ENCODE peak calls at places on chromosomes 12 and 14, in five cellular contexts. Y is uterus, C is breast epithelium, Q is tibial nerve, K is IMR-90. W is an unnamed sample. For H3K9me3, the result is how much of the 10 kb centered on the place peaks cover.

GRCh38 chr14:94421316-94421715 is 31.3 kb downstream of the SERPINA11 start:
- DNase-seq in Y (no peak), C (no peak), Q (no peak), K (no peak), W (no peak)

GRCh38 chr14:76811561-76811960 is 1.1 kb downstream of the ANGEL1 start:
- DNase-seq in Y (no peak), C (no peak), Q (no peak), K (peak), W (no peak)

GRCh38 chr14:27995688-27996087 is 770.9 kb upstream of the FOXG1 start:
- DNase-seq in Y (no peak), C (no peak), Q (no peak), K (no peak), W (no peak)

GRCh38 chr14:105900398-105901160 is 374.2 kb downstream of the TMEM121 start:
- DNase-seq in Y (no peak), C (no peak), Q (no peak), K (no peak), W (no peak)

GRCh38 chr12:119372540-119372939 is 38.0 kb downstream of the CCDC60 start:
- DNase-seq in Y (no peak), C (no peak), Q (no peak), K (no peak), W (no peak)

GRCh38 chr14:35438910-35439713 is 34.6 kb upstream of the NFKBIA start:
- DNase-seq in Y (no peak), C (no peak), Q (no peak), K (no peak), W (no peak)

GRCh38 chr12:66571361-66571760 is 107.5 kb downstream of the GRIP1 start:
- DNase-seq in Y (no peak), C (no peak), Q (no peak), K (no peak), W (no peak)

GRCh38 chr12:81797100-81797499 is 38.0 kb upstream of the PPFIA2 start:
- DNase-seq in Y (no peak), C (no peak), Q (no peak), K (no peak), W (no peak)

GRCh38 chr12:22738945-22739344 is 114.0 kb downstream of the ETNK1 start:
- DNase-seq in Y (no peak), C (no peak), Q (no peak), K (no peak), W (no peak)

GRCh38 chr14:41925409-41925808 is 318.7 kb downstream of the LRFN5 start:
- DNase-seq in Y (no peak), C (no peak), Q (no peak), K (peak), W (no peak)

GRCh38 chr12:68611094-68611818 is 557 bp downstream of the RAP1B start:
- DNase-seq in Y (peak), C (no peak), Q (peak), K (peak), W (peak)

GRCh38 chr12:96375841-96376249 is 24.4 kb downstream of the CDK17 start:
- DNase-seq in Y (no peak), C (no peak), Q (no peak), K (no peak), W (no peak)

GRCh38 chr12:91023326-91024004 is 18.7 kb upstream of the EPYC start:
- DNase-seq in Y (no peak), C (no peak), Q (no peak), K (peak), W (no peak)

DNA sequence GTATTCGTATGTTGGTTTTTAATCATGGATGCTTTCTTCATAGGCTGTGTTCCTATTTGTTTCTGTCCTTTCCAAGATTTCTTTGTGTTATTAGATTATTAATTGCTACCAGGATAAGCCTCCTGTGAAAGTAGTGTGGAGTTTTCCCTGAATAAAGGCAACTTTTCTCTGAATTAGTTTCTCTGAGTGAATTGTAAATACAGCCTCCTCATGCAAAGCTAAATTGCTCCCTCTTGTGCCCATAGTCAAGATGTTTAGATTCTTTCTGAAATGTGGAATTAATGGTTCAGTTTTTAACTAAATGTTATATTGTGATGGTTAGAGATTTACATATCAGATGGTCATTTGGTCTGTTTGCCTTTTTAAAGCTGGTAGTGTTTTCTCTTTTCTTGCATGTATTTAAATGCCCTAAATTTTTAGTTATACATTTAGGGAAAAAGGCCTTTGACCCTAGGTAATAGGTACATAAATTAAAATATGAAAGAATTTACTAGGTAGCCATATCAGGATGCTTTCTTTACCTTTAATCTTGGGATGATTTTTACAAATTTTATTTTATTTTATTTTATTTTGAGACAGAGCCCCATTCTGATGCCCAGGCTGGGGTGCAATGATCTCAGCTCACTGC is 8.9 kb downstream of the APAF1 start:
- DNase-seq in Y (no peak), C (no peak), Q (no peak), K (peak), W (no peak)
- H3K4me3 ChIP-seq in Y (no peak), C (no peak), Q (no peak), K (no peak), W (no peak)

DNA sequence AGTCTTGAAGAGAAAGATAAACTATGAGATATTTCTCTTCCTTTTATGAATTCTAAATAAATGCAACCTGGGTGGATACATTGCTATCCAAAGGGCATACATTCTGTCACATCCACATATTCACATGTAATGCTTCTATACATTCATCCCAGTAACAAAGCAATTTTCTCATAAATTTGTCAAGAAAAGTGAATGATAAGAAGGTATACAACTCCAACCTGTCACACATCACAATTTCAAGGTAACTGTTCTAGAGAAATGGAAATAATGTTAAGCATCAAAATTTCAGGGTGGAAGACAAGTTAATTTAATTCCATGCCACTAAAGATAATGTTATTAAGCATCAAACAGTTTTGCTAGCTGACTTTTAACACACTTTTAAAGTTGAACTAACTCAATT is 212.9 kb downstream of the SYT10 start:
- DNase-seq in Y (no peak), C (no peak), Q (no peak), K (no peak), W (no peak)
- H3K9me3 ChIP-seq in Y (under half), C (under half), Q (under half), K (under half), W (under half)

GRCh38 chr14:45128963-45129629 is 5.2 kb downstream of the FKBP3 start:
- DNase-seq in Y (no peak), C (no peak), Q (no peak), K (no peak), W (no peak)
- H3K4me3 ChIP-seq in Y (no peak), C (no peak), Q (no peak), K (no peak), W (no peak)

GRCh38 chr14:82602794-82603193 is 1069.1 kb upstream of the SEL1L start:
- DNase-seq in Y (no peak), C (no peak), Q (no peak), K (no peak), W (no peak)
- H3K9me3 ChIP-seq in Y (under half), C (under half), Q (under half), K (under half), W (under half)

GRCh38 chr14:67461341-67461985 is 27.1 kb downstream of the TMEM229B start:
- DNase-seq in Y (no peak), C (no peak), Q (no peak), K (peak), W (no peak)
- H3K4me3 ChIP-seq in Y (no peak), C (no peak), Q (no peak), K (no peak), W (no peak)

GRCh38 chr14:100782516-100783320 is 43.2 kb upstream of the MEG3 start:
- DNase-seq in Y (no peak), C (peak), Q (no peak), K (no peak), W (no peak)
- H3K9me3 ChIP-seq in Y (under half), C (under half), Q (under half), K (under half), W (under half)

GRCh38 chr12:25384954-25385216 is 134.2 kb upstream of the KRAS start:
- DNase-seq in Y (no peak), C (no peak), Q (no peak), K (no peak), W (no peak)
- H3K4me3 ChIP-seq in Y (peak), C (peak), Q (peak), K (peak), W (peak)

DNA sequence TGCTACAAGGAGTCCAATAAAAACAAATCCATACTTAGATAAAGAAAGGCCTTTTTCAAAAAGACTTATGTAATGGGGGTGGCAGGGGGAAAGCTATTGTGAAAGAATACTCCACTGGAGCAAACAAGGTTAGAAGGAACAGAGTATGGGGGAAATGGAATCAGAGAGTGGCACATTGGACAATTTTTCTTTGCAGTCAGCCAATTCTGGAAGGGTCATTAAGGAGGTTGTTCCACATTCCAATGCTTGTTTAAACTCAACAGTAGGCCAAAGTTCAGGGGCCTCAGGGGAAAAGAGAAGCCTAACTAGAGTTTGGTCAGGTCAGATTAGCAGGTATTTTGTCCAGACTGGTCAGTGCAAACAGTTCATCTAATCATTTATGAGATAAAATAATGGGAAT is 105.2 kb upstream of the RESF1 start:
- DNase-seq in Y (no peak), C (no peak), Q (no peak), K (no peak), W (no peak)
- H3K9me3 ChIP-seq in Y (under half), C (under half), Q (under half), K (under half), W (under half)

GRCh38 chr14:90782892-90783291 is 33.3 kb downstream of the TTC7B start:
- DNase-seq in Y (no peak), C (no peak), Q (no peak), K (no peak), W (no peak)

GRCh38 chr14:90781876-90782275 is 34.4 kb downstream of the TTC7B start:
- DNase-seq in Y (no peak), C (no peak), Q (no peak), K (no peak), W (no peak)

GRCh38 chr14:90783344-90783743 is 32.9 kb downstream of the TTC7B start:
- DNase-seq in Y (no peak), C (no peak), Q (no peak), K (no peak), W (no peak)

GRCh38 chr14:90780519-90780918 is 35.7 kb downstream of the TTC7B start:
- DNase-seq in Y (peak), C (no peak), Q (no peak), K (no peak), W (no peak)

GRCh38 chr14:90781344-90781761 is 34.9 kb downstream of the TTC7B start:
- DNase-seq in Y (peak), C (no peak), Q (no peak), K (peak), W (no peak)
- H3K4me3 ChIP-seq in Y (no peak), C (no peak), Q (no peak), K (no peak), W (no peak)